ENCODE peak calls at places on chromosomes 6 and 20, in ten cellular contexts. L is heart left ventricle; H is CD4-positive, alpha-beta T cell; I is mesothelial cell of epicardium; A is lower leg skin; P is endodermal cell; N is body of pancreas; B is osteocyte; Y is GM10248; R is GM23338. V is an unnamed sample.

GRCh38 chr20:14830466-14830865 is 493.1 kb upstream of the FLRT3 start:
- DNase-seq in L (no peak), H (no peak), I (no peak), A (no peak), P (no peak), N (no peak), B (no peak), Y (peak; percentile 28), R (no peak), V (no peak)

GRCh38 chr6:13810688-13811446 is 3.5 kb downstream of the MCUR1 start:
- DNase-seq in L (no peak), H (no peak), I (no peak), A (no peak), P (no peak), N (no peak), B (no peak), Y (no peak), R (no peak), V (no peak)

GRCh38 chr6:46175446-46175845 is 4.7 kb upstream of the ENPP5 start:
- DNase-seq in L (no peak), H (no peak), I (no peak), A (no peak), P (no peak), N (no peak), B (no peak), Y (peak; percentile 41), R (no peak), V (no peak)

GRCh38 chr6:142374090-142374783 is 72.4 kb downstream of the ADGRG6 start:
- DNase-seq in L (no peak), H (no peak), I (no peak), A (no peak), P (peak; percentile 52), N (no peak), B (no peak), Y (no peak), R (peak; percentile 59), V (no peak)

GRCh38 chr20:9458075-9458818 is 56.1 kb upstream of the LAMP5 start:
- DNase-seq in L (no peak), H (no peak), I (no peak), A (no peak), P (peak; percentile 76), N (no peak), B (no peak), Y (no peak), R (peak; percentile 86), V (no peak)

GRCh38 chr6:45398075-45398817 is 20.5 kb upstream of the SUPT3H start:
- DNase-seq in L (no peak), H (no peak), I (no peak), A (no peak), P (no peak), N (no peak), B (no peak), Y (no peak), R (no peak), V (no peak)

GRCh38 chr20:59939052-59939878 is 840 bp downstream of the PPP1R3D start:
- DNase-seq in L (peak; percentile 43), H (no peak), I (no peak), A (no peak), P (peak; percentile 77), N (peak; percentile 46), B (no peak), Y (no peak), R (peak; percentile 69), V (no peak)

GRCh38 chr6:73309784-73310502 is 44.1 kb downstream of the DPPA5 start:
- DNase-seq in L (peak; percentile 56), H (peak; percentile 36), I (peak; percentile 67), A (no peak), P (peak; percentile 84), N (peak; percentile 64), B (no peak), Y (peak; percentile 89), R (peak; percentile 69), V (peak; percentile 42)

GRCh38 chr6:20693466-20694063 is 159.3 kb downstream of the CDKAL1 start:
- DNase-seq in L (no peak), H (no peak), I (no peak), A (no peak), P (no peak), N (no peak), B (no peak), Y (no peak), R (no peak), V (no peak)

GRCh38 chr20:61300293-61300692 is 48.2 kb downstream of the CDH4 start:
- DNase-seq in L (no peak), H (no peak), I (no peak), A (no peak), P (no peak), N (no peak), B (no peak), Y (no peak), R (no peak), V (no peak)

GRCh38 chr6:55536579-55536978 is 42.4 kb downstream of the HMGCLL1 start:
- DNase-seq in L (no peak), H (no peak), I (no peak), A (no peak), P (no peak), N (no peak), B (no peak), Y (no peak), R (no peak), V (no peak)

GRCh38 chr6:3351105-3351676 is 92.4 kb downstream of the PSMG4 start:
- DNase-seq in L (no peak), H (no peak), I (no peak), A (no peak), P (no peak), N (no peak), B (no peak), Y (no peak), R (no peak), V (no peak)

GRCh38 chr20:3744037-3744436 is 11.6 kb downstream of the HSPA12B start:
- DNase-seq in L (no peak), H (no peak), I (no peak), A (no peak), P (peak; percentile 25), N (no peak), B (no peak), Y (no peak), R (no peak), V (no peak)

GRCh38 chr20:33821270-33821836 is 10.2 kb downstream of the CHMP4B start:
- DNase-seq in L (no peak), H (no peak), I (no peak), A (no peak), P (no peak), N (no peak), B (no peak), Y (no peak), R (no peak), V (no peak)

GRCh38 chr6:18260448-18261106 is 3.8 kb downstream of the DEK start:
- DNase-seq in L (no peak), H (no peak), I (no peak), A (no peak), P (peak; percentile 61), N (no peak), B (no peak), Y (peak; percentile 36), R (no peak), V (peak; percentile 24)
- TF ChIP-seq CTCF in L (no peak), H (no peak), I (no peak), A (no peak), P (peak; percentile 34), N (no peak), B (no peak), Y (no peak), R (no peak), V (no peak)

GRCh38 chr6:75124983-75125382 is 80.9 kb downstream of the COL12A1 start:
- DNase-seq in L (no peak), H (no peak), I (no peak), A (no peak), P (no peak), N (no peak), B (no peak), Y (no peak), R (no peak), V (no peak)

GRCh38 chr6:75126518-75126917 is 79.3 kb downstream of the COL12A1 start:
- DNase-seq in L (no peak), H (no peak), I (no peak), A (no peak), P (no peak), N (no peak), B (no peak), Y (no peak), R (no peak), V (no peak)

GRCh38 chr6:75118925-75119515 is 86.8 kb downstream of the COL12A1 start:
- DNase-seq in L (no peak), H (no peak), I (no peak), A (no peak), P (no peak), N (no peak), B (no peak), Y (no peak), R (no peak), V (no peak)

GRCh38 chr6:75128881-75129570 is 76.8 kb downstream of the COL12A1 start:
- DNase-seq in L (no peak), H (no peak), I (no peak), A (no peak), P (no peak), N (no peak), B (no peak), Y (no peak), R (no peak), V (no peak)

DNA sequence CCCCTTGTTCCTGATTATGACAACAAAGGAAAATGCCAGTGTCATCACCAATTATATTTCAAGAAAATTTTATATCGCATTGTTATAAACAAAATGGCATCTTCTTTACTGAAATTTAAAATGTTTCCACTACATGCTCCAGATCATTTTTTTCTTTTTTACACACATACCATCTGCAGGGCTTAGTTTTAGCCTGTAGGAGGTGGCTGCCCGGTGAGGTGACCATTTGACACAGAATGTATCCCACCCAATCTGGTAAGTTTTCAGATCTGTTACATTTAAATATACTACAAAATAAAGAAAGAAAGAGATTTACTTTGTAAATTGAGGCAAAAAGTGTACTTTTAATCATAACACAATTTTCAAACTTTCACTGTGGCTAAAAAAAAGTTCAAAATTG is 81.8 kb downstream of the COL12A1 start:
- DNase-seq in L (no peak), H (no peak), I (no peak), A (no peak), P (no peak), N (no peak), B (no peak), Y (no peak), R (peak; percentile 20), V (no peak)
- TF ChIP-seq CTCF in L (no peak), H (no peak), I (no peak), A (no peak), P (peak; percentile 52), N (no peak), B (peak; percentile 17), Y (no peak), R (no peak), V (no peak)

GRCh38 chr6:131733376-131734016 is 22.7 kb upstream of the CTAGE9 start:
- DNase-seq in L (no peak), H (no peak), I (no peak), A (no peak), P (no peak), N (no peak), B (no peak), Y (no peak), R (no peak), V (no peak)
- TF ChIP-seq CTCF in L (no peak), H (no peak), I (no peak), A (no peak), P (no peak), N (no peak), B (no peak), Y (no peak), R (no peak), V (no peak)

DNA sequence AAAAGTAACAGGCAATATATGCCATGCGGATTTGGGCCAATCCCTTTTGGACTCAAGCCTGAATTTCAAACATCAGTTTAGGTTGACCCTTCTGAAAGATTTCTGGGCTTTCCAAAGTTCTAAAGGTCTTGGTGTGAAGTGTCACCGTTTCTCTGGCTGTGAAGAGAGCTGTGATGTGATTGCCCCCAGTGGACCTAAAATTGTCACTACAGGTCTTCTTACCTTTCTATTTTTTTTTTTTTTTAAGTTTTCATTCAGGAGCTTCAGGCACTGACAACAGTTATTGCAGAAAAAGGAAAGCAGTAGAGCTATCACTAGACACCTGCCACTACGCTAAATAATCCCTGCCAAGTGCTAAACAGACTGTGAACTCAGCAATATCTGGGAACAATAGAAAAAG is 75.7 kb upstream of the OPRM1 start:
- DNase-seq in L (no peak), H (no peak), I (no peak), A (no peak), P (no peak), N (no peak), B (no peak), Y (no peak), R (peak; percentile 36), V (no peak)
- TF ChIP-seq CTCF in L (no peak), H (no peak), I (no peak), A (no peak), P (peak; percentile 59), N (no peak), B (no peak), Y (no peak), R (peak; percentile 37), V (no peak)

V was measured in natural killer cell.